ENCODE peak calls at places on chromosomes 2 and 18, in ten cellular contexts. Q is SJCRH30, R is HFF-Myc, T is stomach, J is left lung, Y is AG04450, U is endothelial cell of umbilical vein, S is mucosa of descending colon, H is WERI-Rb-1, X is H7. O is an unnamed sample.

GRCh38 chr2:85549826-85550225 is 10.9 kb downstream of the MAT2A start:
- DNase-seq in S (no peak), Q (peak; percentile 71), R (peak; percentile 94), T (no peak), H (peak; percentile 32), U (peak; percentile 33), J (no peak), X (no peak), Y (peak; percentile 98), O (no peak)

GRCh38 chr2:218569661-218570500 is 1.2 kb downstream of the CNOT9 start:
- DNase-seq in T (peak; percentile 40), Y (no peak), X (peak; percentile 16), U (peak; percentile 85), R (no peak), Q (peak; percentile 62), H (no peak), J (peak; percentile 45), S (no peak), O (peak; percentile 51)

GRCh38 chr2:63735263-63735662 is 106.4 kb upstream of the UGP2 start:
- DNase-seq in X (no peak), Y (no peak), Q (no peak), J (no peak), T (no peak), R (no peak), S (no peak), H (no peak), U (peak; percentile 73), O (no peak)

GRCh38 chr2:29374823-29375222 is 259.6 kb downstream of the CLIP4 start:
- DNase-seq in U (no peak), X (no peak), R (no peak), S (no peak), J (no peak), H (no peak), T (no peak), Y (no peak), Q (no peak), O (peak; percentile 69)

GRCh38 chr2:230903251-230904150 is 21.5 kb downstream of the GPR55 start:
- DNase-seq in H (no peak), S (peak; percentile 34), Q (peak; percentile 0), R (no peak), T (peak; percentile 15), Y (no peak), U (no peak), X (no peak), J (no peak), O (no peak)

GRCh38 chr2:159939946-159940345 is 122.5 kb downstream of the PLA2R1 start:
- DNase-seq in Q (no peak), T (no peak), S (no peak), J (no peak), R (no peak), H (peak; percentile 15), U (peak; percentile 59), Y (no peak), X (no peak), O (peak; percentile 24)

GRCh38 chr2:63665091-63665490 is 76.3 kb downstream of the MDH1 start:
- DNase-seq in U (no peak), Q (no peak), H (no peak), R (no peak), T (no peak), Y (no peak), X (no peak), S (no peak), J (no peak), O (no peak)

GRCh38 chr2:62587616-62588015 is 81.6 kb upstream of the TMEM17 start:
- DNase-seq in S (no peak), R (no peak), T (no peak), U (no peak), H (peak; percentile 74), J (no peak), X (no peak), Q (no peak), Y (no peak), O (no peak)

GRCh38 chr2:1366546-1367134 is 46.6 kb upstream of the TPO start:
- DNase-seq in Y (no peak), J (peak; percentile 47), U (no peak), Q (peak; percentile 14), R (no peak), T (no peak), H (no peak), S (no peak), X (no peak), O (no peak)

GRCh38 chr2:9076210-9076609 is 72.7 kb upstream of the MBOAT2 start:
- DNase-seq in T (no peak), X (no peak), J (no peak), Q (no peak), H (no peak), Y (no peak), U (no peak), S (no peak), R (no peak), O (no peak)

GRCh38 chr2:222613715-222614331 is 42.1 kb downstream of the FARSB start:
- DNase-seq in S (no peak), U (peak; percentile 57), Q (peak; percentile 47), Y (peak; percentile 10), T (no peak), R (peak; percentile 22), H (peak; percentile 16), J (no peak), X (peak; percentile 74), O (peak; percentile 42)

GRCh38 chr2:229901819-229902218 is 20.0 kb downstream of the TRIP12 start:
- DNase-seq in T (no peak), U (peak; percentile 43), H (no peak), Y (no peak), R (peak; percentile 56), J (no peak), S (no peak), X (peak; percentile 22), Q (peak; percentile 76), O (peak; percentile 24)

GRCh38 chr2:141496805-141497204 is 634.0 kb downstream of the LRP1B start:
- DNase-seq in Y (no peak), S (no peak), J (no peak), U (no peak), X (no peak), Q (no peak), H (no peak), R (no peak), T (no peak), O (no peak)

DNA sequence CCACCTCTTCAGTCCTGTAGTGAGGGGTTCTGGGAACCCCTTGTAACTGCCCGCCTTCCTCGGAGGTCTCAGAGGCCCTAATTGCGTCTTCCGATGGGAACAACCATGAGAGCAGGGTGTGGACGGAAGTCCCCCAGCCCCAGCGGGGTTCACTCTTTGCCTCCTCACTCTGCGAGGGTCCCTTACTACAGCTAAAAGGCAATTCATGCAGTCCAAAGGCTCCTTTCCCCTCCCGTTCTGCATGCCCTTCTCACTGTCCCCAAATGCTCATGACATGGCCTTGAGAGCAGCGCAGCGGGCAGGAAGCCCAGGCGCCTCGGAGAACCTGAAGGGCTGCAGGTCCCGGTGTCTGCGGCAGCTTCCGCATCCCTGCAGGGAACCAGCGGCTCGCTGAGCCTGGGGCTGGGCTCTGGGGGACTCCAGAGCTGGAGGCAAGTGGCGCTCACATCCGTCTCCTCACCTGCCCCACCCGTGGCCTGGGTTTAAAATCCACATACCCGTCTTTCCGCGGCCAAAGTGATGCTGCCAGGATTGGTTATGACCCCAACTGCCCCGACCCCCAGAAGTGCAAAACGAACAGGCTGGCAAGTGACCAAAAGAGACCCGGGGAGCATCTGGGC is 534 bp upstream of the CIDEA start:
- DNase-seq in T (no peak), S (no peak), R (no peak), J (no peak), H (no peak), Q (no peak), Y (no peak), X (peak; percentile 79), U (no peak), O (no peak)
- H3K4me3 ChIP-seq in T (peak overlapping the region; percentile 40), S (no peak overlapping the region), R (no peak overlapping the region), J (no peak overlapping the region), H (no peak overlapping the region), Q (no peak overlapping the region), Y (peak overlapping the region; percentile 45), X (peak overlapping the region; percentile 41), U (peak overlapping the region; percentile 7), O (no peak overlapping the region)

GRCh38 chr2:224158831-224159230 is 119.7 kb upstream of the SERPINE2 start:
- DNase-seq in H (no peak), Q (no peak), R (no peak), X (no peak), Y (no peak), J (no peak), U (no peak), T (no peak), S (no peak), O (no peak)
- H3K4me3 ChIP-seq in H (no peak overlapping the region), Q (no peak overlapping the region), R (no peak overlapping the region), X (no peak overlapping the region), Y (no peak overlapping the region), J (no peak overlapping the region), U (no peak overlapping the region), T (no peak overlapping the region), S (no peak overlapping the region), O (no peak overlapping the region)

GRCh38 chr18:57929922-57930321 is 114.1 kb upstream of the NEDD4L start:
- DNase-seq in U (no peak), H (no peak), X (no peak), Q (no peak), J (no peak), S (no peak), T (no peak), R (no peak), Y (no peak), O (no peak)

GRCh38 chr18:57928466-57928865 is 115.6 kb upstream of the NEDD4L start:
- DNase-seq in S (no peak), T (no peak), J (no peak), R (no peak), H (no peak), U (no peak), X (no peak), Q (no peak), Y (no peak), O (no peak)

GRCh38 chr18:57930476-57930875 is 113.5 kb upstream of the NEDD4L start:
- DNase-seq in S (no peak), X (no peak), U (no peak), Q (no peak), R (no peak), H (no peak), J (no peak), T (no peak), Y (no peak), O (peak; percentile 25)

GRCh38 chr18:57927511-57927910 is 116.5 kb upstream of the NEDD4L start:
- DNase-seq in U (no peak), H (no peak), Y (no peak), S (no peak), X (no peak), T (no peak), R (no peak), Q (no peak), J (no peak), O (no peak)

GRCh38 chr18:57931038-57931437 is 113.0 kb upstream of the NEDD4L start:
- DNase-seq in U (no peak), H (no peak), J (no peak), S (no peak), Y (no peak), Q (no peak), T (peak; percentile 39), R (no peak), X (no peak), O (peak; percentile 66)
- H3K4me3 ChIP-seq in U (no peak overlapping the region), H (no peak overlapping the region), J (no peak overlapping the region), S (no peak overlapping the region), Y (no peak overlapping the region), Q (no peak overlapping the region), T (no peak overlapping the region), R (no peak overlapping the region), X (no peak overlapping the region), O (peak overlapping the region; percentile 26)

DNA sequence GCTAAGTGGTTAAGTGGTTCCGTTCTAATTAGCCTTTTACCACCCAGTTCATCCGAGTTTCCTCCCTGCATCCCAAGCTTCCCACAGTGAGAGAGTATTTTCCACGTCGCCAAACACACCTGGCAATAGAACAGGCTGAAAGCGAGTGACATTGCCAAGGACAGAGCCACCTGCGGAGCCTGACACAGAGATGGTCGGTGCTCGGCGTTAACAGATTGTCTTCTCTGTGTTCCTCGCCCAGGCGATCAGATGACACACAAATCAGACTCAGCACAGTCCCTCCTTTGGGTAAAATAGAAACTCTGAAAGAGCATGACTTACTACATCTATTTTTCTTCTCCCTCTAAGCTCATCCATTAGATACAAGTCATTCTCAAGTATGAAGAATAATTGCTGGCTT is 107.7 kb downstream of the CD226 start:
- DNase-seq in R (no peak), Q (no peak), J (no peak), T (no peak), U (no peak), X (no peak), H (no peak), Y (no peak), S (no peak), O (no peak)
- H3K4me3 ChIP-seq in R (no peak overlapping the region), Q (no peak overlapping the region), J (no peak overlapping the region), T (no peak overlapping the region), U (no peak overlapping the region), X (no peak overlapping the region), H (no peak overlapping the region), Y (no peak overlapping the region), S (no peak overlapping the region), O (no peak overlapping the region)